ENCODE peak calls at places on chromosomes 2 and 18, in five cellular contexts. One of them, this sample, is unnamed.

GRCh38 chr2:235011607-235011928 is 59.8 kb downstream of the SH3BP4 start:
- DNase-seq in astrocyte of the cerebellum: no peak
- DNase-seq in Peyer's patch: no peak
- DNase-seq in heart right ventricle: no peak
- DNase-seq in transverse colon: no peak
- DNase-seq in this sample: no peak

GRCh38 chr2:182522930-182523541 is 96.2 kb upstream of the PDE1A start:
- DNase-seq in astrocyte of the cerebellum: peak
- DNase-seq in Peyer's patch: no peak
- DNase-seq in transverse colon: no peak
- DNase-seq in heart right ventricle: no peak
- DNase-seq in this sample: no peak

GRCh38 chr2:102841107-102841840 is 79.4 kb downstream of the TMEM182 start:
- DNase-seq in transverse colon: peak
- DNase-seq in astrocyte of the cerebellum: peak
- DNase-seq in Peyer's patch: no peak
- DNase-seq in heart right ventricle: peak
- DNase-seq in this sample: peak

GRCh38 chr2:185477452-185477851 is 261.2 kb upstream of the FSIP2 start:
- DNase-seq in transverse colon: no peak
- DNase-seq in astrocyte of the cerebellum: no peak
- DNase-seq in Peyer's patch: no peak
- DNase-seq in heart right ventricle: no peak
- DNase-seq in this sample: no peak

GRCh38 chr18:48183613-48184012 is 225.6 kb downstream of the ZBTB7C start:
- DNase-seq in heart right ventricle: no peak
- DNase-seq in Peyer's patch: no peak
- DNase-seq in transverse colon: no peak
- DNase-seq in astrocyte of the cerebellum: no peak
- DNase-seq in this sample: no peak

GRCh38 chr2:150424361-150424760 is 63.1 kb downstream of the RND3 start:
- DNase-seq in heart right ventricle: no peak
- DNase-seq in astrocyte of the cerebellum: no peak
- DNase-seq in transverse colon: no peak
- DNase-seq in Peyer's patch: no peak
- DNase-seq in this sample: no peak

GRCh38 chr2:226649871-226650660 is 149.6 kb downstream of the IRS1 start:
- DNase-seq in Peyer's patch: peak
- DNase-seq in astrocyte of the cerebellum: peak
- DNase-seq in transverse colon: peak
- DNase-seq in heart right ventricle: peak
- DNase-seq in this sample: peak

GRCh38 chr2:218776488-218776887 is 5.5 kb upstream of the CYP27A1 start:
- DNase-seq in Peyer's patch: no peak
- DNase-seq in heart right ventricle: no peak
- DNase-seq in transverse colon: no peak
- DNase-seq in astrocyte of the cerebellum: no peak
- DNase-seq in this sample: no peak

GRCh38 chr2:102424754-102425153 is 1.8 kb downstream of the IL18RAP start:
- DNase-seq in astrocyte of the cerebellum: no peak
- DNase-seq in Peyer's patch: no peak
- DNase-seq in heart right ventricle: no peak
- DNase-seq in transverse colon: no peak
- DNase-seq in this sample: no peak

GRCh38 chr2:100953406-100954043 is 48.6 kb upstream of the RPL31 start:
- DNase-seq in heart right ventricle: no peak
- DNase-seq in astrocyte of the cerebellum: no peak
- DNase-seq in Peyer's patch: no peak
- DNase-seq in transverse colon: no peak
- DNase-seq in this sample: no peak

GRCh38 chr2:127096280-127096679 is 10.7 kb downstream of the BIN1 start:
- DNase-seq in transverse colon: no peak
- DNase-seq in heart right ventricle: no peak
- DNase-seq in astrocyte of the cerebellum: no peak
- DNase-seq in Peyer's patch: no peak
- DNase-seq in this sample: no peak

GRCh38 chr18:55251186-55251995 is 292.1 kb upstream of the CCDC68 start:
- DNase-seq in astrocyte of the cerebellum: no peak
- DNase-seq in transverse colon: no peak
- DNase-seq in Peyer's patch: peak
- DNase-seq in heart right ventricle: no peak
- DNase-seq in this sample: no peak

GRCh38 chr2:43224571-43225092 is 1.8 kb downstream of the ZFP36L2 start:
- DNase-seq in transverse colon: no peak
- DNase-seq in Peyer's patch: no peak
- DNase-seq in heart right ventricle: no peak
- DNase-seq in astrocyte of the cerebellum: no peak
- DNase-seq in this sample: peak

GRCh38 chr2:88055049-88055435 is 541 bp downstream of the KRCC1 start:
- DNase-seq in transverse colon: no peak
- DNase-seq in Peyer's patch: no peak
- DNase-seq in astrocyte of the cerebellum: no peak
- DNase-seq in heart right ventricle: no peak
- DNase-seq in this sample: peak

GRCh38 chr18:62128157-62128556 is 58.7 kb downstream of the PIGN start:
- DNase-seq in Peyer's patch: no peak
- DNase-seq in astrocyte of the cerebellum: peak
- DNase-seq in transverse colon: no peak
- DNase-seq in heart right ventricle: no peak
- DNase-seq in this sample: peak

GRCh38 chr2:240781471-240782220 is 38.4 kb downstream of the KIF1A start:
- DNase-seq in heart right ventricle: no peak
- DNase-seq in Peyer's patch: no peak
- DNase-seq in transverse colon: no peak
- DNase-seq in astrocyte of the cerebellum: no peak
- DNase-seq in this sample: no peak

GRCh38 chr2:227889336-227889735 is 17.9 kb downstream of the DAW1 start:
- DNase-seq in Peyer's patch: no peak
- DNase-seq in astrocyte of the cerebellum: no peak
- DNase-seq in transverse colon: no peak
- DNase-seq in heart right ventricle: no peak
- DNase-seq in this sample: no peak

GRCh38 chr2:62765619-62766376 is 60.3 kb downstream of the EHBP1 start:
- DNase-seq in Peyer's patch: no peak
- DNase-seq in astrocyte of the cerebellum: no peak
- DNase-seq in transverse colon: no peak
- DNase-seq in heart right ventricle: no peak
- DNase-seq in this sample: no peak

GRCh38 chr2:9778012-9778411 is 65.3 kb upstream of the TAF1B start:
- DNase-seq in Peyer's patch: no peak
- DNase-seq in astrocyte of the cerebellum: no peak
- DNase-seq in transverse colon: peak
- DNase-seq in heart right ventricle: no peak
- DNase-seq in this sample: no peak

GRCh38 chr2:32756074-32756727 is 128.4 kb downstream of the TTC27 start:
- DNase-seq in astrocyte of the cerebellum: no peak
- DNase-seq in heart right ventricle: no peak
- DNase-seq in transverse colon: no peak
- DNase-seq in Peyer's patch: no peak
- DNase-seq in this sample: no peak

GRCh38 chr2:55493220-55493619 is 26.3 kb upstream of the CFAP36 start:
- DNase-seq in transverse colon: no peak
- DNase-seq in astrocyte of the cerebellum: no peak
- DNase-seq in heart right ventricle: no peak
- DNase-seq in Peyer's patch: no peak
- DNase-seq in this sample: no peak

GRCh38 chr18:50398099-50398498 is 23.3 kb downstream of the SKA1 start:
- DNase-seq in heart right ventricle: no peak
- DNase-seq in astrocyte of the cerebellum: no peak
- DNase-seq in Peyer's patch: no peak
- DNase-seq in transverse colon: no peak
- DNase-seq in this sample: no peak

GRCh38 chr2:6992821-6993228 is 75.6 kb downstream of the RNF144A start:
- DNase-seq in astrocyte of the cerebellum: no peak
- DNase-seq in Peyer's patch: no peak
- DNase-seq in heart right ventricle: no peak
- DNase-seq in transverse colon: no peak
- DNase-seq in this sample: no peak

GRCh38 chr2:167783266-167784070 is 463.9 kb downstream of the STK39 start:
- DNase-seq in Peyer's patch: no peak
- DNase-seq in heart right ventricle: no peak
- DNase-seq in transverse colon: no peak
- DNase-seq in astrocyte of the cerebellum: peak
- DNase-seq in this sample: peak

GRCh38 chr2:202237787-202238233 is 587 bp downstream of the SUMO1 start:
- DNase-seq in transverse colon: peak
- DNase-seq in heart right ventricle: peak
- DNase-seq in astrocyte of the cerebellum: no peak
- DNase-seq in Peyer's patch: peak
- DNase-seq in this sample: peak

GRCh38 chr2:45896281-45896680 is 244.8 kb downstream of the PRKCE start:
- DNase-seq in Peyer's patch: no peak
- DNase-seq in heart right ventricle: no peak
- DNase-seq in transverse colon: no peak
- DNase-seq in astrocyte of the cerebellum: no peak
- DNase-seq in this sample: no peak

GRCh38 chr2:179818546-179818945 is 42.9 kb downstream of the ZNF385B start:
- DNase-seq in heart right ventricle: no peak
- DNase-seq in transverse colon: no peak
- DNase-seq in astrocyte of the cerebellum: no peak
- DNase-seq in Peyer's patch: no peak
- DNase-seq in this sample: peak

GRCh38 chr2:79327460-79327859 is 167.9 kb upstream of the REG3A start:
- DNase-seq in transverse colon: no peak
- DNase-seq in heart right ventricle: no peak
- DNase-seq in astrocyte of the cerebellum: no peak
- DNase-seq in Peyer's patch: no peak
- DNase-seq in this sample: no peak

GRCh38 chr2:1728821-1729220 is 15.5 kb downstream of the PXDN start:
- DNase-seq in astrocyte of the cerebellum: no peak
- DNase-seq in Peyer's patch: peak
- DNase-seq in heart right ventricle: peak
- DNase-seq in transverse colon: peak
- DNase-seq in this sample: no peak

GRCh38 chr2:97950329-97951154 is 45.2 kb downstream of the TMEM131 start:
- DNase-seq in Peyer's patch: no peak
- DNase-seq in astrocyte of the cerebellum: peak
- DNase-seq in heart right ventricle: no peak
- DNase-seq in transverse colon: no peak
- DNase-seq in this sample: peak

GRCh38 chr2:204321910-204322765 is 223.1 kb upstream of the PARD3B start:
- DNase-seq in heart right ventricle: peak
- DNase-seq in astrocyte of the cerebellum: no peak
- DNase-seq in Peyer's patch: no peak
- DNase-seq in transverse colon: no peak
- DNase-seq in this sample: no peak

GRCh38 chr2:188159484-188159883 is 132.2 kb upstream of the GULP1 start:
- DNase-seq in transverse colon: no peak
- DNase-seq in heart right ventricle: no peak
- DNase-seq in Peyer's patch: no peak
- DNase-seq in astrocyte of the cerebellum: no peak
- DNase-seq in this sample: no peak

GRCh38 chr2:215760526-215760925 is 252.8 kb downstream of the MREG start:
- DNase-seq in Peyer's patch: no peak
- DNase-seq in astrocyte of the cerebellum: no peak
- DNase-seq in heart right ventricle: no peak
- DNase-seq in transverse colon: no peak
- DNase-seq in this sample: no peak

GRCh38 chr2:8794923-8795825 is 42.2 kb downstream of the KIDINS220 start:
- DNase-seq in heart right ventricle: no peak
- DNase-seq in astrocyte of the cerebellum: peak
- DNase-seq in transverse colon: no peak
- DNase-seq in Peyer's patch: no peak
- DNase-seq in this sample: no peak

GRCh38 chr2:1841903-1842791 is 97.8 kb upstream of the PXDN start:
- DNase-seq in heart right ventricle: no peak
- DNase-seq in transverse colon: no peak
- DNase-seq in Peyer's patch: no peak
- DNase-seq in astrocyte of the cerebellum: no peak
- DNase-seq in this sample: no peak

GRCh38 chr2:88537640-88538039 is 85.1 kb upstream of the FOXI3 start:
- DNase-seq in transverse colon: no peak
- DNase-seq in heart right ventricle: no peak
- DNase-seq in astrocyte of the cerebellum: no peak
- DNase-seq in Peyer's patch: no peak
- DNase-seq in this sample: no peak

GRCh38 chr2:218643751-218644310 is 15.6 kb downstream of the ZNF142 start:
- DNase-seq in Peyer's patch: no peak
- DNase-seq in astrocyte of the cerebellum: no peak
- DNase-seq in heart right ventricle: no peak
- DNase-seq in transverse colon: no peak
- DNase-seq in this sample: no peak

GRCh38 chr18:48545690-48546365 is 7.0 kb downstream of the CTIF start:
- DNase-seq in transverse colon: peak
- DNase-seq in Peyer's patch: no peak
- DNase-seq in heart right ventricle: peak
- DNase-seq in astrocyte of the cerebellum: no peak
- DNase-seq in this sample: peak

GRCh38 chr2:26562811-26563645 is 78.1 kb downstream of the CIB4 start:
- DNase-seq in astrocyte of the cerebellum: peak
- DNase-seq in heart right ventricle: peak
- DNase-seq in Peyer's patch: no peak
- DNase-seq in transverse colon: peak
- DNase-seq in this sample: no peak
- H3K4me3 ChIP-seq in astrocyte of the cerebellum: peak
- H3K4me3 ChIP-seq in heart right ventricle: peak
- H3K4me3 ChIP-seq in Peyer's patch: peak
- H3K4me3 ChIP-seq in transverse colon: peak
- H3K4me3 ChIP-seq in this sample: peak

GRCh38 chr2:176099737-176100546 is at the start of gene HOXD12:
- DNase-seq in heart right ventricle: no peak
- DNase-seq in transverse colon: no peak
- DNase-seq in astrocyte of the cerebellum: no peak
- DNase-seq in Peyer's patch: no peak
- DNase-seq in this sample: no peak
- H3K4me3 ChIP-seq in heart right ventricle: no peak
- H3K4me3 ChIP-seq in transverse colon: no peak
- H3K4me3 ChIP-seq in astrocyte of the cerebellum: no peak
- H3K4me3 ChIP-seq in Peyer's patch: no peak
- H3K4me3 ChIP-seq in this sample: no peak

GRCh38 chr18:24055878-24056277 is 41.3 kb downstream of the TTC39C start:
- DNase-seq in heart right ventricle: no peak
- DNase-seq in transverse colon: no peak
- DNase-seq in Peyer's patch: no peak
- DNase-seq in astrocyte of the cerebellum: no peak
- DNase-seq in this sample: no peak
- H3K4me3 ChIP-seq in heart right ventricle: no peak
- H3K4me3 ChIP-seq in transverse colon: no peak
- H3K4me3 ChIP-seq in Peyer's patch: no peak
- H3K4me3 ChIP-seq in astrocyte of the cerebellum: no peak
- H3K4me3 ChIP-seq in this sample: no peak

GRCh38 chr2:84925724-84926376 is 20.4 kb downstream of the TMSB10 start:
- DNase-seq in Peyer's patch: peak
- DNase-seq in heart right ventricle: peak
- DNase-seq in astrocyte of the cerebellum: peak
- DNase-seq in transverse colon: peak
- DNase-seq in this sample: peak
- H3K4me3 ChIP-seq in Peyer's patch: peak
- H3K4me3 ChIP-seq in heart right ventricle: peak
- H3K4me3 ChIP-seq in astrocyte of the cerebellum: peak
- H3K4me3 ChIP-seq in transverse colon: peak
- H3K4me3 ChIP-seq in this sample: peak